ENCODE peak calls at places on chromosomes 13 and 19, in five cellular contexts. P is AG04450; V is hepatocyte; T is stimulated activated CD4-positive, alpha-beta T cell treated with anti-CD3 and anti-CD28 coated beads, Interleukin-2, amount 100 ng/mL, for 48 hours; X is activated T-helper 1 cell treated with Interleukin-2 at 50 U/mL for 16 hours. H is an unnamed sample.

GRCh38 chr13:32246468-32246867 is 68.7 kb downstream of the ZAR1L start:
- DNase-seq in P (no peak), V (peak; percentile 76), T (peak; percentile 24), X (no peak), H (peak; percentile 62)

GRCh38 chr13:28529836-28530235 is 34.9 kb upstream of the FLT1 start:
- DNase-seq in P (no peak), V (no peak), T (no peak), X (no peak), H (no peak)

GRCh38 chr13:37198629-37199028 is 93.2 kb upstream of the CSNK1A1L start:
- DNase-seq in P (no peak), V (no peak), T (no peak), X (no peak), H (no peak)

GRCh38 chr19:32337176-32337808 is 8.1 kb upstream of the ZNF507 start:
- DNase-seq in P (no peak), V (no peak), T (no peak), X (no peak), H (no peak)

GRCh38 chr19:8321760-8322637 is 703 bp downstream of the RPS28 start:
- DNase-seq in P (no peak), V (no peak), T (no peak), X (no peak), H (no peak)

GRCh38 chr19:778910-779653 is 18.2 kb upstream of the PTBP1 start:
- DNase-seq in P (peak; percentile 85), V (peak; percentile 85), T (no peak), X (no peak), H (no peak)

GRCh38 chr13:50069255-50069654 is 54.0 kb downstream of the KCNRG start:
- DNase-seq in P (no peak), V (no peak), T (no peak), X (no peak), H (no peak)

GRCh38 chr13:39916330-39916729 is 260.9 kb downstream of the COG6 start:
- DNase-seq in P (no peak), V (no peak), T (no peak), X (no peak), H (no peak)

GRCh38 chr13:50766043-50766442 is 77.4 kb downstream of the DLEU7 start:
- DNase-seq in P (no peak), V (no peak), T (no peak), X (no peak), H (no peak)

GRCh38 chr19:1259873-1260748 is 9.0 kb upstream of the CIRBP start:
- DNase-seq in P (no peak), V (no peak), T (peak; percentile 31), X (no peak), H (no peak)

GRCh38 chr19:49097453-49098288 is 12.4 kb downstream of the SNRNP70 start:
- DNase-seq in P (peak; percentile 53), V (peak; percentile 83), T (peak; percentile 68), X (peak; percentile 51), H (peak; percentile 81)

GRCh38 chr13:27389891-27390290 is 34.5 kb upstream of the GTF3A start:
- DNase-seq in P (no peak), V (no peak), T (no peak), X (no peak), H (no peak)

GRCh38 chr19:15717781-15718180 is 10.0 kb upstream of the OR10H2 start:
- DNase-seq in P (no peak), V (no peak), T (no peak), X (no peak), H (no peak)

GRCh38 chr13:46498650-46499049 is 54.3 kb upstream of the LRCH1 start:
- DNase-seq in P (no peak), V (no peak), T (no peak), X (no peak), H (no peak)

GRCh38 chr13:37386276-37386675 is 212.3 kb downstream of the POSTN start:
- DNase-seq in P (no peak), V (no peak), T (no peak), X (no peak), H (no peak)

H was measured in NCI-H748 treated with DMSO at 0.1 percent for 48 hours.